ENCODE peak calls at places on chromosomes 7 and 10, in four cellular contexts. One of them, this sample, is unnamed.

GRCh38 chr7:84510501-84510900 is 315.9 kb upstream of the SEMA3A start:
- DNase-seq in body of pancreas: no peak
- DNase-seq in heart left ventricle: no peak
- DNase-seq in stomach: no peak
- DNase-seq in this sample: no peak

GRCh38 chr7:161786-162185 is 30.6 kb upstream of the FAM20C start:
- DNase-seq in body of pancreas: no peak
- DNase-seq in heart left ventricle: no peak
- DNase-seq in stomach: no peak
- DNase-seq in this sample: no peak

GRCh38 chr7:150988230-150989226 is 2.3 kb upstream of the NOS3 start:
- DNase-seq in body of pancreas: peak
- DNase-seq in stomach: no peak
- DNase-seq in heart left ventricle: peak
- DNase-seq in this sample: no peak

GRCh38 chr7:66277492-66277891 is 72.4 kb downstream of the TPST1 start:
- DNase-seq in stomach: no peak
- DNase-seq in body of pancreas: no peak
- DNase-seq in heart left ventricle: no peak
- DNase-seq in this sample: no peak

GRCh38 chr7:26485421-26486019 is 193.9 kb downstream of the SNX10 start:
- DNase-seq in body of pancreas: no peak
- DNase-seq in stomach: no peak
- DNase-seq in heart left ventricle: no peak
- DNase-seq in this sample: no peak

GRCh38 chr7:2360791-2361190 is 6.2 kb downstream of the EIF3B start:
- DNase-seq in body of pancreas: no peak
- DNase-seq in heart left ventricle: no peak
- DNase-seq in stomach: no peak
- DNase-seq in this sample: no peak

GRCh38 chr10:127117125-127117524 is 79.3 kb downstream of the INSYN2A start:
- DNase-seq in heart left ventricle: peak
- DNase-seq in body of pancreas: peak
- DNase-seq in stomach: peak
- DNase-seq in this sample: no peak

GRCh38 chr7:44220046-44220720 is 19.4 kb downstream of the YKT6 start:
- DNase-seq in body of pancreas: no peak
- DNase-seq in stomach: no peak
- DNase-seq in heart left ventricle: no peak
- DNase-seq in this sample: no peak

GRCh38 chr10:13893926-13894325 is 307.2 kb downstream of the PRPF18 start:
- DNase-seq in heart left ventricle: no peak
- DNase-seq in stomach: no peak
- DNase-seq in body of pancreas: no peak
- DNase-seq in this sample: no peak

GRCh38 chr7:100827330-100828226 is at the start of gene EPHB4:
- DNase-seq in stomach: peak
- DNase-seq in body of pancreas: peak
- DNase-seq in heart left ventricle: peak
- DNase-seq in this sample: no peak

DNA sequence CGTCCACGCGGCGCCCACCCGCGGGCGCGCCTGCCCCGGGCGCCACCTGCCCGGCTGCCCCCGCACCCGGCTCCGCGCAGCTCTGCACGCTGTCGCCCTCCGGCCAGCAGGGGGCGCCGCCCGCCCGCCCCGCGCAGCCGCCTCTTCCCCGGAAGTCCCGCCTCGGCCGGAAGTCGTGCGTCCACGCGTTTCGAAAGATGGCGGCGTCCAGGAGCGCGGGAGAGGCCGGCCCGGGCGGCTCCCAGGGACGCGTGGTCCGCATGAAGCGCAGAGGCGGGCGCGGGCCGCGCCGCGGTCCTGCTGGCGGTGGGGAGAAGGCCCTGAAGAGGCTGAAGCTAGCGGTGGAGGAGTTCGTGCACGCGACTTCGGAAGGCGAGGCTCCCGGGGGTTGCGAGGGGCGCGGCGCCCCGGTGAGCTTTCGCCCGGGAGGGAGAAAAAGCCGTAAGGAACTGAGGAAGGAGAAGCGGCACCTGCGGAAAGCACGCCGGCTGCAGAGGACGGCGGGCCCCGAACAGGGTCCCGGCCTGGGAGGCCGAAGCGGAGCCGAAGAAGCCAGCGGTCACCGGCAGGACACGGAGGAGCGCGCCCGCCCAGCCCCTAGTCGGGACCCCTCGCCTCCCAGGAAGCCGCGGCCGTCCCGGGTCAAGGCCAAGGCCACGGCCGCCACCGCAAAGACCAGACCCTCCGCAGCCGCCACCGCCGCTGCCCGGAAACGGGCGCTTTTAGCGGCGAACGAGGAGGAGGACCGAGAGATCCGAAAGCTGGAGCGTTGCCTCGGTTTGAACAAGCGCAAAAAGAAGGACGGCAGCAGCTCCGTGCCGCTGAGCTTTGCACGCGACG is at the start of gene NOM1:
- DNase-seq in heart left ventricle: peak
- DNase-seq in body of pancreas: peak
- DNase-seq in stomach: peak
- DNase-seq in this sample: no peak
- TF ChIP-seq POLR2A in heart left ventricle: no peak
- TF ChIP-seq POLR2A in body of pancreas: peak
- TF ChIP-seq POLR2A in stomach: no peak
- TF ChIP-seq POLR2A in this sample: no peak

DNA sequence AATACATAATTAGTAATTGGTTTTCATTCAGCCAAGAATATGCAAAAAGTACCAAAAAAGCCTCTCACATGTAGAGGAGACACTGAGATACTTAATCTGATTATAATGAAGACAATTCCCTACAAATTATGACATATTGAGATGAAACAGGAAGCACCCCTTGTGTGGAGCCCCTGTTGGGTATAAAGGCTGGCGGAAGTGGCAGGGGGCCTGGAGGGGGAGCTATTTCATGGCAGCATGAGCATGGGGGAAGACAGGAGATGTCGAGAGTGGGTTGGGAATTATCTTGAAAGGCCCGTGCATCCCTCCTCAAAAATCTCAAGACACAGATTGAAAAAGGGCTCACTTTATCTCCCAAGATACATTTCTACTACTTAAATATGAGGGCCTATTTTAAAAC is 96.9 kb downstream of the PIP4K2A start:
- DNase-seq in body of pancreas: no peak
- DNase-seq in stomach: no peak
- DNase-seq in heart left ventricle: no peak
- DNase-seq in this sample: no peak
- TF ChIP-seq POLR2A in body of pancreas: no peak
- TF ChIP-seq POLR2A in stomach: no peak
- TF ChIP-seq POLR2A in heart left ventricle: no peak
- TF ChIP-seq POLR2A in this sample: no peak

DNA sequence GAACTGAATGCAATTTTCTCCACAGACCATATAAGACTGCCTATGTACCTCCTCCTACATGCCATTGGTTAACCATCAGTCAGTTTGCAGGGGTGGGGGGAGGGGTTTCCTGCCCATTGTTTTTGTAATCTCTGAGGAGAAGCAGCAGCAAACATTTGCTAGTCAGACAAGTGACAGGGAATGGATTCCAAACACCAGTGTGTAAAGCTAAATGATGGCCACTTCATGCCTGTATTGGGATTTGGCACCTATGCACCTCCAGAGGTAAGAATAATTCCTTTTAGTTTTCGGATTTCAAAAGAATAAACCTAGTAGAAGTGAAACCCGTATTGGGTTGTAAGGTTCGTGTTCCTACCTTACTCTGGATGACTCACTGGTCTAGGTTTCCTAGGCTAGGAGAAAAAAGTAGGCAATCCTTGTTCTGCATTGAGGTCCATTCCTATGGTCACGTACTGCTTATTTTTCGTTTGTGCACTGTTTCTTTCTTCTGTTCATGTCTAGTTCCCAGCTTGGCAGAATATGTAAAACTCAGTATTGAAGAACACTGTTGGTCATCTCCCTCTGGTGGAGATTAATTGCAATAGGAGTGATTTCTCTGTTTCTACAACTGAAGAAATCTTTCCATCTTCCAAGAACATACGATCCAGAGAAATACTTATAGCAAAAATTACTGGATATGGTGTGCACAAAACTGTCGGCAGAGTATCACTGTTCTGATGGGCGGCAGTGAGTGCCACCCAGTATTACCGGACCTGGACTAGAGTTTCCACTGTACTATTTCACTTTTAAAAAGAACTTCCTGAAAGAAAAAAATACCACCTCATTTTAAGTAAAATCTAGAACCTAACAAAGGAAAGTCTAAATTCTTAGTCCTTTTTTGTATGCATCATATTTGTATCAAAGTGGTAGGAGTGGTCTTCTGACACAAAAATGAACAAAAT is at the start of gene AKR1C3:
- DNase-seq in body of pancreas: peak
- DNase-seq in heart left ventricle: no peak
- DNase-seq in stomach: no peak
- DNase-seq in this sample: no peak
- TF ChIP-seq POLR2A in body of pancreas: peak
- TF ChIP-seq POLR2A in heart left ventricle: no peak
- TF ChIP-seq POLR2A in stomach: no peak
- TF ChIP-seq POLR2A in this sample: no peak

GRCh38 chr7:21504021-21504420 is 38.8 kb upstream of the DNAH11 start:
- DNase-seq in heart left ventricle: no peak
- DNase-seq in stomach: no peak
- DNase-seq in body of pancreas: no peak
- DNase-seq in this sample: no peak
- TF ChIP-seq POLR2A in heart left ventricle: no peak
- TF ChIP-seq POLR2A in stomach: no peak
- TF ChIP-seq POLR2A in body of pancreas: no peak
- TF ChIP-seq POLR2A in this sample: no peak